ENCODE peak calls at places on chromosomes 7 and 10, in seven cellular contexts. One of them, this sample, is unnamed.

GRCh38 chr10:99917963-99918825 is 91.6 kb downstream of the DNMBP start:
- DNase-seq in activated CD4-positive, alpha-beta T cell treated with anti-CD3 and anti-CD28 coated beads for 36 hours: no peak
- DNase-seq in NCI-H1092 treated with DMSO at 0.1 percent for 48 hours: no peak
- DNase-seq in M059J: peak
- DNase-seq in NCI-H1048: peak
- DNase-seq in activated T-cell treated with anti-CD3 and anti-CD28 coated beads, Interleukin-2, amount 50 U/mL, for 72 hours: no peak
- DNase-seq in central memory CD4-positive, alpha-beta T cell: no peak
- DNase-seq in this sample: no peak

GRCh38 chr7:153088601-153089000 is 329.0 kb downstream of the ACTR3B start:
- DNase-seq in activated CD4-positive, alpha-beta T cell treated with anti-CD3 and anti-CD28 coated beads for 36 hours: no peak
- DNase-seq in NCI-H1092 treated with DMSO at 0.1 percent for 48 hours: no peak
- DNase-seq in M059J: no peak
- DNase-seq in NCI-H1048: no peak
- DNase-seq in activated T-cell treated with anti-CD3 and anti-CD28 coated beads, Interleukin-2, amount 50 U/mL, for 72 hours: no peak
- DNase-seq in central memory CD4-positive, alpha-beta T cell: no peak
- DNase-seq in this sample: no peak

GRCh38 chr10:101238732-101239105 is 9.5 kb upstream of the LBX1 start:
- DNase-seq in activated CD4-positive, alpha-beta T cell treated with anti-CD3 and anti-CD28 coated beads for 36 hours: peak
- DNase-seq in NCI-H1092 treated with DMSO at 0.1 percent for 48 hours: no peak
- DNase-seq in M059J: no peak
- DNase-seq in NCI-H1048: no peak
- DNase-seq in activated T-cell treated with anti-CD3 and anti-CD28 coated beads, Interleukin-2, amount 50 U/mL, for 72 hours: no peak
- DNase-seq in central memory CD4-positive, alpha-beta T cell: no peak
- DNase-seq in this sample: no peak

GRCh38 chr7:140653319-140654108 is 12.9 kb upstream of the DENND2A start:
- DNase-seq in activated CD4-positive, alpha-beta T cell treated with anti-CD3 and anti-CD28 coated beads for 36 hours: peak
- DNase-seq in NCI-H1092 treated with DMSO at 0.1 percent for 48 hours: peak
- DNase-seq in M059J: peak
- DNase-seq in NCI-H1048: no peak
- DNase-seq in activated T-cell treated with anti-CD3 and anti-CD28 coated beads, Interleukin-2, amount 50 U/mL, for 72 hours: no peak
- DNase-seq in central memory CD4-positive, alpha-beta T cell: peak
- DNase-seq in this sample: peak

GRCh38 chr10:50367732-50368131 is 116.4 kb upstream of the ASAH2 start:
- DNase-seq in activated CD4-positive, alpha-beta T cell treated with anti-CD3 and anti-CD28 coated beads for 36 hours: peak
- DNase-seq in NCI-H1092 treated with DMSO at 0.1 percent for 48 hours: no peak
- DNase-seq in M059J: peak
- DNase-seq in NCI-H1048: no peak
- DNase-seq in activated T-cell treated with anti-CD3 and anti-CD28 coated beads, Interleukin-2, amount 50 U/mL, for 72 hours: peak
- DNase-seq in central memory CD4-positive, alpha-beta T cell: no peak
- DNase-seq in this sample: no peak

GRCh38 chr10:109929501-109930219 is 6.3 kb upstream of the XPNPEP1 start:
- DNase-seq in activated CD4-positive, alpha-beta T cell treated with anti-CD3 and anti-CD28 coated beads for 36 hours: no peak
- DNase-seq in NCI-H1092 treated with DMSO at 0.1 percent for 48 hours: no peak
- DNase-seq in M059J: no peak
- DNase-seq in NCI-H1048: no peak
- DNase-seq in activated T-cell treated with anti-CD3 and anti-CD28 coated beads, Interleukin-2, amount 50 U/mL, for 72 hours: no peak
- DNase-seq in central memory CD4-positive, alpha-beta T cell: no peak
- DNase-seq in this sample: no peak

GRCh38 chr10:102775973-102776669 is 32.4 kb downstream of the WBP1L start:
- DNase-seq in activated CD4-positive, alpha-beta T cell treated with anti-CD3 and anti-CD28 coated beads for 36 hours: peak
- DNase-seq in NCI-H1092 treated with DMSO at 0.1 percent for 48 hours: no peak
- DNase-seq in M059J: peak
- DNase-seq in NCI-H1048: no peak
- DNase-seq in activated T-cell treated with anti-CD3 and anti-CD28 coated beads, Interleukin-2, amount 50 U/mL, for 72 hours: no peak
- DNase-seq in central memory CD4-positive, alpha-beta T cell: peak
- DNase-seq in this sample: no peak

GRCh38 chr7:774161-775109 is 47.4 kb upstream of the PRKAR1B start:
- DNase-seq in activated CD4-positive, alpha-beta T cell treated with anti-CD3 and anti-CD28 coated beads for 36 hours: peak
- DNase-seq in NCI-H1092 treated with DMSO at 0.1 percent for 48 hours: peak
- DNase-seq in M059J: no peak
- DNase-seq in NCI-H1048: peak
- DNase-seq in activated T-cell treated with anti-CD3 and anti-CD28 coated beads, Interleukin-2, amount 50 U/mL, for 72 hours: peak
- DNase-seq in central memory CD4-positive, alpha-beta T cell: peak
- DNase-seq in this sample: peak

GRCh38 chr10:91389636-91390512 is 20.3 kb upstream of the HECTD2 start:
- DNase-seq in activated CD4-positive, alpha-beta T cell treated with anti-CD3 and anti-CD28 coated beads for 36 hours: no peak
- DNase-seq in NCI-H1092 treated with DMSO at 0.1 percent for 48 hours: peak
- DNase-seq in M059J: peak
- DNase-seq in NCI-H1048: peak
- DNase-seq in activated T-cell treated with anti-CD3 and anti-CD28 coated beads, Interleukin-2, amount 50 U/mL, for 72 hours: peak
- DNase-seq in central memory CD4-positive, alpha-beta T cell: peak
- DNase-seq in this sample: peak

GRCh38 chr10:48343871-48344598 is 37.6 kb downstream of the MAPK8 start:
- DNase-seq in activated CD4-positive, alpha-beta T cell treated with anti-CD3 and anti-CD28 coated beads for 36 hours: no peak
- DNase-seq in NCI-H1092 treated with DMSO at 0.1 percent for 48 hours: no peak
- DNase-seq in M059J: peak
- DNase-seq in NCI-H1048: no peak
- DNase-seq in activated T-cell treated with anti-CD3 and anti-CD28 coated beads, Interleukin-2, amount 50 U/mL, for 72 hours: no peak
- DNase-seq in central memory CD4-positive, alpha-beta T cell: no peak
- DNase-seq in this sample: no peak

GRCh38 chr10:120715214-120715613 is 135.9 kb upstream of the WDR11 start:
- DNase-seq in activated CD4-positive, alpha-beta T cell treated with anti-CD3 and anti-CD28 coated beads for 36 hours: no peak
- DNase-seq in NCI-H1092 treated with DMSO at 0.1 percent for 48 hours: no peak
- DNase-seq in M059J: no peak
- DNase-seq in NCI-H1048: no peak
- DNase-seq in activated T-cell treated with anti-CD3 and anti-CD28 coated beads, Interleukin-2, amount 50 U/mL, for 72 hours: no peak
- DNase-seq in central memory CD4-positive, alpha-beta T cell: no peak
- DNase-seq in this sample: no peak

This sample was measured in NCI-H1694.